ENCODE peak calls at places on chromosomes 2 and 18, in five cellular contexts. One of them, this sample, is unnamed.

GRCh38 chr2:203804070-203804469 is 63.5 kb upstream of the CTLA4 start:
- DNase-seq in mesenchymal stem cell: peak
- DNase-seq in HFF-Myc: no peak
- DNase-seq in tibial artery: peak
- DNase-seq in NCI-H2171: no peak
- DNase-seq in this sample: no peak

GRCh38 chr18:72999971-73000607 is 132.3 kb upstream of the NETO1 start:
- DNase-seq in HFF-Myc: no peak
- DNase-seq in mesenchymal stem cell: no peak
- DNase-seq in NCI-H2171: no peak
- DNase-seq in tibial artery: no peak
- DNase-seq in this sample: no peak

GRCh38 chr2:239274391-239275001 is 126.3 kb downstream of the HDAC4 start:
- DNase-seq in tibial artery: peak
- DNase-seq in NCI-H2171: no peak
- DNase-seq in mesenchymal stem cell: no peak
- DNase-seq in HFF-Myc: peak
- DNase-seq in this sample: peak

GRCh38 chr2:38933653-38934052 is 44.0 kb downstream of the ARHGEF33 start:
- DNase-seq in mesenchymal stem cell: no peak
- DNase-seq in HFF-Myc: peak
- DNase-seq in tibial artery: no peak
- DNase-seq in NCI-H2171: peak
- DNase-seq in this sample: no peak

GRCh38 chr18:23828426-23828825 is 139.2 kb downstream of the LAMA3 start:
- DNase-seq in tibial artery: no peak
- DNase-seq in mesenchymal stem cell: peak
- DNase-seq in NCI-H2171: no peak
- DNase-seq in HFF-Myc: peak
- DNase-seq in this sample: no peak

GRCh38 chr2:152134488-152135280 is 35.8 kb upstream of the CACNB4 start:
- DNase-seq in HFF-Myc: no peak
- DNase-seq in tibial artery: no peak
- DNase-seq in NCI-H2171: no peak
- DNase-seq in mesenchymal stem cell: peak
- DNase-seq in this sample: no peak

GRCh38 chr18:9094307-9095226 is 7.9 kb upstream of the NDUFV2 start:
- DNase-seq in tibial artery: no peak
- DNase-seq in NCI-H2171: no peak
- DNase-seq in HFF-Myc: peak
- DNase-seq in mesenchymal stem cell: peak
- DNase-seq in this sample: no peak

GRCh38 chr2:14942991-14943390 is 310.5 kb downstream of the LRATD1 start:
- DNase-seq in NCI-H2171: no peak
- DNase-seq in mesenchymal stem cell: no peak
- DNase-seq in tibial artery: no peak
- DNase-seq in HFF-Myc: no peak
- DNase-seq in this sample: no peak

GRCh38 chr18:48872234-48873145 is 78.3 kb downstream of the SMAD7 start:
- DNase-seq in NCI-H2171: no peak
- DNase-seq in tibial artery: no peak
- DNase-seq in HFF-Myc: no peak
- DNase-seq in mesenchymal stem cell: no peak
- DNase-seq in this sample: no peak